ENCODE peak calls at places on chromosomes 5 and 9, in six cellular contexts. A is foreskin fibroblast, B is IMR-90, U is ascending aorta, J is astrocyte, X is fibroblast of pulmonary artery. S is an unnamed sample.

GRCh38 chr5:172910828-172911627 is 48.2 kb upstream of the RPL26L1 start:
- DNase-seq in A (peak; percentile 83), B (peak; percentile 96), U (peak; percentile 95), J (peak; percentile 66), X (peak; percentile 96), S (peak; percentile 86)

GRCh38 chr9:125889524-125890473 is 142.6 kb downstream of the PBX3 start:
- DNase-seq in A (no peak), B (peak; percentile 52), U (peak; percentile 60), J (peak; percentile 82), X (peak; percentile 78), S (peak; percentile 54)

GRCh38 chr5:111892949-111893348 is 136.0 kb upstream of the NREP start:
- DNase-seq in A (peak; percentile 34), B (peak; percentile 18), U (no peak), J (no peak), X (peak; percentile 33), S (no peak)

GRCh38 chr5:67133781-67134180 is 62.8 kb downstream of the CD180 start:
- DNase-seq in A (no peak), B (no peak), U (no peak), J (peak; percentile 16), X (no peak), S (no peak)

GRCh38 chr5:149271195-149271716 is 403 bp upstream of the AFAP1L1 start:
- DNase-seq in A (no peak), B (no peak), U (no peak), J (no peak), X (no peak), S (no peak)

GRCh38 chr5:179411161-179411841 is 66.0 kb upstream of the ADAMTS2 start:
- DNase-seq in A (no peak), B (no peak), U (no peak), J (no peak), X (no peak), S (no peak)

GRCh38 chr5:66671305-66671704 is 75.1 kb downstream of the MAST4 start:
- DNase-seq in A (no peak), B (no peak), U (no peak), J (no peak), X (no peak), S (no peak)

GRCh38 chr5:173395257-173395932 is 67.2 kb upstream of the STC2 start:
- DNase-seq in A (peak; percentile 77), B (peak; percentile 85), U (no peak), J (peak; percentile 42), X (peak; percentile 58), S (no peak)

GRCh38 chr5:142109356-142110045 is 922 bp downstream of the NDFIP1 start:
- DNase-seq in A (no peak), B (peak; percentile 15), U (peak; percentile 64), J (no peak), X (peak; percentile 34), S (peak; percentile 22)

GRCh38 chr5:40618926-40619325 is 60.8 kb upstream of the PTGER4 start:
- DNase-seq in A (no peak), B (no peak), U (no peak), J (no peak), X (no peak), S (no peak)

GRCh38 chr5:40619406-40619805 is 60.3 kb upstream of the PTGER4 start:
- DNase-seq in A (no peak), B (no peak), U (no peak), J (peak; percentile 31), X (no peak), S (no peak)

GRCh38 chr5:40616791-40617190 is 62.9 kb upstream of the PTGER4 start:
- DNase-seq in A (no peak), B (no peak), U (no peak), J (no peak), X (no peak), S (no peak)

GRCh38 chr5:40615586-40616193 is 64.0 kb upstream of the PTGER4 start:
- DNase-seq in A (no peak), B (peak; percentile 29), U (no peak), J (peak; percentile 25), X (peak; percentile 28), S (no peak)

DNA sequence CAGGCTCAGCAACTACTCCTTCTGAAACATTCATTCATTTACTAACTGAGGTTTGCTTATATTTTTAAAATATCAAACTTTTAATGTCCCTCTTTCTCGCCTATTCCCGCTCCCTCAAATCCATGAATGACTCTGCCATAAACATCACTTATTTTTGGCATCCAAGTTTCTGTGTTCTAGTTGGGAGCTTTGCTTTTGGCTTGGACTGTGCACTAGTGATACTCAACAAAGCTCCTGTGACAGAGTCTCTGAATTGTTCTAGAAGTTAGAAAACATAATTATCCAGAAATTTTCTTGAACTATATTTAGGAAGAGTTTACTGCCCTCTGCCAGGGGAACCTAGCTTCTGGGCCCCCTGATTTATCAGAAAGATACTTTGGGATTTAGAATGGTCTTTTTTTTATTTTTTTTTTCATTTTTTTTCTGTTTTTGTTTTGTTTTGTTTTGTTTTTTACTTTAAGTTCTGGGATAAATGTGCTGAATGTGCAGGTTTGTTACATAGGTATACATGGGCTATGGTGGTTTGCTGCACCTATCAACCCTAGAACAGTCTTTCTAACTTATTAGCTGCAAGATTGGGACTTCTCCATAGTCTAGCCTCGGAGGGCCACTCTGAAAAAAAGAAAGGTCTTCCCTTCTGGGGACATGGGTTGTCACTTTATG is 64.7 kb upstream of the PTGER4 start:
- DNase-seq in A (no peak), B (no peak), U (no peak), J (no peak), X (no peak), S (no peak)
- H3K4me3 ChIP-seq in A (no peak overlapping the region), B (no peak overlapping the region), U (no peak overlapping the region), J (no peak overlapping the region), X (no peak overlapping the region), S (no peak overlapping the region)

GRCh38 chr5:93572773-93573626 is 8.0 kb downstream of the NR2F1-AS1 start:
- DNase-seq in A (no peak), B (no peak), U (no peak), J (peak; percentile 73), X (peak; percentile 75), S (no peak)
- H3K4me3 ChIP-seq in A (no peak overlapping the region), B (peak overlapping the region; percentile 3), U (no peak overlapping the region), J (peak overlapping the region; percentile 50), X (peak overlapping the region; percentile 27), S (peak overlapping the region; percentile 3)

GRCh38 chr5:132495672-132496630 is 5.4 kb upstream of the IRF1 start:
- DNase-seq in A (peak; percentile 86), B (peak; percentile 82), U (peak; percentile 92), J (peak; percentile 71), X (peak; percentile 95), S (peak; percentile 95)

GRCh38 chr5:132498152-132498551 is 7.6 kb upstream of the IRF1 start:
- DNase-seq in A (peak; percentile 62), B (peak; percentile 75), U (peak; percentile 92), J (peak; percentile 29), X (peak; percentile 58), S (no peak)

GRCh38 chr5:132498686-132499271 is 8.2 kb upstream of the IRF1 start:
- DNase-seq in A (no peak), B (peak; percentile 20), U (peak; percentile 58), J (peak; percentile 36), X (no peak), S (no peak)

GRCh38 chr5:132496631-132497487 is 6.3 kb upstream of the IRF1 start:
- DNase-seq in A (peak; percentile 87), B (peak; percentile 87), U (peak; percentile 94), J (peak; percentile 72), X (peak; percentile 84), S (peak; percentile 92)

DNA sequence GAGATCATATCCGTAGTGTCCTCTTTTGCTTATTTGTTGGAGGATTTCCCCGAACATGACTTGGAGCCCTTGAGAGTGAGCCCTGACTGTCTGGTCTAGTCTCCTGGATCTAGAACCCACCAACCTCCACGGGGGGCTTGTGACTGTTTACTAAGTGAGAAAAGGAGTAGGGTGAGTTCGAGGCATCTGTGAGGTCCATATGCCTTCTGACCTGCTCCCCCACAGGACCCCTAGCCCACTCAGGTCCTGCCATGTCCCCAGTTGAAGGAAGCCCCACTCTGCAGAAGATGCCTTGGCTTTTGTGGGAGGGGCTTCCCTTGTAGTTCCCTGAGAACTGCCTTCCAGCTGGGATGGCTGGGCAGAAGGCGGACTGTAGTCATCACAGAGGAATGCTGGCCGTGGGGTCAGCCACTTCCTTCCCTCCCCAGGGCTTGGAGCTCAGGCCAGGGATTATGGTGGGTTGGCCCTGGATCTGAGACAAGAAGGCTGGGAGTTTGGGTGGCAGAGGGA is 7.0 kb upstream of the IRF1 start:
- DNase-seq in A (peak; percentile 93), B (peak; percentile 95), U (peak; percentile 93), J (peak; percentile 91), X (peak; percentile 94), S (peak; percentile 81)
- H3K4me3 ChIP-seq in A (peak overlapping the region; percentile 80), B (peak overlapping the region; percentile 59), U (peak overlapping the region; percentile 57), J (peak overlapping the region; percentile 60), X (peak overlapping the region; percentile 70), S (peak overlapping the region; percentile 88)

DNA sequence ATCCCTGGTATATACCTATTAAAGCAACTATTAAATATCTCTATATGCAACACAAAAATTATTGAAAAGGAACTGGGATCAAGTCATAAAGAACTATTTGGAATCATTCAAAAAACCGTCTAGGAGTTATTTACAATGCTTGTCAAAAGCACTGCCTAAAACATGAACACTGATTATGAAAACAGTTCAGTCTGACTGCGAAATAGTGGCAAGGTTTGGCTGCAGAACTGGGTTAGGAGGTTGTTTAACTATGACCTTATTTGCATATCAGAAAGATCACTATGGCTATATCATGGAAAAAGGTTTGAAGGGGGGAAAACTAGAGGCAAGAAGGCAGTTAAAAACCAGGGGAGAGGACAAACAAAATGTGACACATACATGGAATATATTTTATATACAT is 12.0 kb downstream of the FBXW2 start:
- DNase-seq in A (no peak), B (no peak), U (no peak), J (no peak), X (no peak), S (no peak)
- H3K4me3 ChIP-seq in A (no peak overlapping the region), B (no peak overlapping the region), U (no peak overlapping the region), J (no peak overlapping the region), X (no peak overlapping the region), S (no peak overlapping the region)

DNA sequence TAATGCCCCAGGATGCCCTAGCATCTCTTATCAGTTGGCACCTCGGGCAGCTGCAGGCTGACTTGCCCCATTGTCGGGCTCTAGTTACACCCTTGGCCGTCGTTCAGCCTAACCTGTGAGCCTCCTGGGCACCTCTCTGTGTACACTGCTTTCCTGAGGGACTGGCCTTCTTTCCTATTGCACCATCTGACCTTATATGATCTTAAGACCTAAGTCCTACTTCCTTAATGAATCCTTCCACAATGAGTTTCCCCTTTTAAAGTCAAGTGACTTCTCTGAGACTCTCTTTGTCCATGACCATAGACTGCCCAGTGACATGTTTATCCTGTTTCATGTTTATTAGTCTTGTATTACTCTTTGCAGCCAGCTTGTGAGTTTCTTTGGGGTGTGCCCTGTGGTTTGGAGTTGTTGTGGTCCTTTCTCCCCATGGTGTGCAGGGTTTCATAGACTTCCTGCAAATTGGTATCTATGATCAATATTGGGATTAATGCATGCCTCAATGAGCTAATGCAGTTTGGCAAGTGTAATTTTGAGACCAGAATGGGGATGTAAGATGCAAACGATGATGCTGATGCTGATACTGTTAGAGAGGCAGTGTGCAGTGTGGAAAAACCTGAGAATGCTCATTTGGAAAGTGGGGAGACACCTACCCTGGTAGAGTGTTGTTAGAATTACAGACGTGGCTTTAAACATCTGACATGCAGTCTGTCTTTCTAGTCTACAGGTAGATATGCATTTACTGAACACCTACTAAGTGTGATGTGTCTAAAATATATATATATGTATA is 5.0 kb downstream of the DAPK1 start:
- DNase-seq in A (no peak), B (no peak), U (no peak), J (no peak), X (no peak), S (no peak)
- H3K4me3 ChIP-seq in A (no peak overlapping the region), B (no peak overlapping the region), U (no peak overlapping the region), J (no peak overlapping the region), X (no peak overlapping the region), S (no peak overlapping the region)

GRCh38 chr9:91295357-91295756 is 66.4 kb downstream of the AUH start:
- DNase-seq in A (no peak), B (no peak), U (no peak), J (no peak), X (no peak), S (no peak)
- H3K4me3 ChIP-seq in A (no peak overlapping the region), B (no peak overlapping the region), U (no peak overlapping the region), J (no peak overlapping the region), X (no peak overlapping the region), S (no peak overlapping the region)

S was measured in heart left ventricle.